ENCODE peak calls at places on chromosomes 11 and 22, in eight cellular contexts. Y, Z, B, K, V, R, J and G are unnamed samples.

GRCh38 chr11:61832758-61833157 is 4.7 kb downstream of the FADS2 start:
- DNase-seq in B (no peak), V (no peak), R (no peak), J (no peak), Y (no peak), K (no peak), Z (no peak), G (no peak)

GRCh38 chr11:15720460-15720859 is 605.7 kb downstream of the INSC start:
- DNase-seq in J (no peak), K (no peak), V (no peak), R (no peak), Y (peak), B (no peak), Z (no peak), G (no peak)

GRCh38 chr22:46547883-46548244 is 10.4 kb upstream of the CELSR1 start:
- DNase-seq in Z (no peak), Y (peak), V (no peak), J (no peak), R (no peak), B (no peak), K (peak), G (peak)

GRCh38 chr22:33887173-33887572 is 33.1 kb downstream of the LARGE1 start:
- DNase-seq in R (no peak), B (no peak), Z (no peak), V (no peak), J (no peak), Y (no peak), K (no peak), G (no peak)

GRCh38 chr22:42877597-42878340 is 20.7 kb upstream of the ARFGAP3 start:
- DNase-seq in V (no peak), B (no peak), K (no peak), R (no peak), Y (no peak), Z (no peak), J (no peak), G (no peak)

GRCh38 chr11:121741316-121741715 is 288.5 kb upstream of the SORL1-AS1 start:
- DNase-seq in B (no peak), V (no peak), Z (peak), J (no peak), K (peak), Y (no peak), R (no peak), G (no peak)

GRCh38 chr22:50540352-50540751 is 5.3 kb upstream of the KLHDC7B start:
- DNase-seq in K (no peak), R (no peak), Z (no peak), B (no peak), Y (no peak), V (no peak), J (no peak), G (no peak)

GRCh38 chr22:24186352-24186740 is 5.1 kb downstream of the SUSD2 start:
- DNase-seq in V (no peak), Y (no peak), B (no peak), Z (no peak), J (no peak), K (no peak), R (no peak), G (no peak)

GRCh38 chr11:130379276-130379675 is 49.1 kb downstream of the ADAMTS8 start:
- DNase-seq in B (no peak), Y (no peak), V (no peak), R (no peak), K (no peak), Z (no peak), J (no peak), G (no peak)

GRCh38 chr11:6882747-6883146 is 6.3 kb downstream of the OR10A4 start:
- DNase-seq in Y (no peak), V (no peak), R (no peak), B (no peak), K (no peak), J (no peak), Z (no peak), G (no peak)

GRCh38 chr22:30609260-30610185 is 2.5 kb downstream of the TCN2 start:
- DNase-seq in K (peak), B (no peak), Y (peak), Z (peak), V (no peak), J (peak), R (no peak), G (peak)

GRCh38 chr22:31343235-31344191 is 2.6 kb downstream of the PATZ1 start:
- DNase-seq in V (no peak), J (peak), Z (no peak), Y (peak), K (peak), B (no peak), R (peak), G (peak)

GRCh38 chr22:48579035-48579914 is 1248.4 kb downstream of the BRD1 start:
- DNase-seq in Y (no peak), R (no peak), Z (no peak), V (no peak), B (no peak), K (no peak), J (no peak), G (no peak)

GRCh38 chr22:50271519-50271970 is 1.4 kb upstream of the MAPK11 start:
- DNase-seq in R (no peak), B (no peak), Y (peak), Z (no peak), J (peak), K (peak), V (no peak), G (no peak)

GRCh38 chr11:47248304-47248663 is 330 bp downstream of the ACP2 start:
- DNase-seq in K (no peak), Z (no peak), V (no peak), B (no peak), J (no peak), R (no peak), Y (peak), G (peak)

GRCh38 chr22:23068832-23069385 is 1.4 kb upstream of the GNAZ start:
- DNase-seq in K (peak), Z (no peak), J (no peak), V (no peak), R (no peak), Y (no peak), B (no peak), G (no peak)

GRCh38 chr22:29334696-29335344 is 19.3 kb upstream of the RASL10A start:
- DNase-seq in J (no peak), B (no peak), Z (no peak), V (no peak), R (no peak), Y (no peak), K (no peak), G (no peak)

GRCh38 chr11:69817265-69818236 is 1.7 kb downstream of the FGF3 start:
- DNase-seq in K (no peak), B (no peak), Y (no peak), J (no peak), R (no peak), Z (no peak), V (no peak), G (no peak)

GRCh38 chr11:20962581-20962980 is 293.2 kb downstream of the NELL1 start:
- DNase-seq in R (no peak), Z (no peak), K (no peak), V (no peak), J (no peak), Y (no peak), B (no peak), G (no peak)

GRCh38 chr11:59221438-59221837 is 8.7 kb upstream of the MPEG1 start:
- DNase-seq in B (no peak), Y (no peak), J (no peak), Z (no peak), R (no peak), K (no peak), V (no peak), G (no peak)